ENCODE peak calls at places on chromosome 6, in five cellular contexts. W is CD8-positive, alpha-beta memory T cell; N is SJSA1; A is cardiac fibroblast; O is choroid plexus epithelial cell. P is an unnamed sample.

GRCh38 chr6:161455848-161456247 is 182.0 kb upstream of the AGPAT4 start:
- DNase-seq in W (no peak), N (no peak), A (no peak), O (no peak), P (no peak)

GRCh38 chr6:40972190-40972589 is 66.8 kb downstream of the UNC5CL start:
- DNase-seq in W (no peak), N (no peak), A (no peak), O (no peak), P (no peak)

GRCh38 chr6:31203345-31203979 is 33.0 kb upstream of the POU5F1 start:
- DNase-seq in W (peak), N (peak), A (peak), O (peak), P (peak)

GRCh38 chr6:15389759-15390723 is 144.2 kb downstream of the JARID2 start:
- DNase-seq in W (no peak), N (peak), A (peak), O (peak), P (no peak)

GRCh38 chr6:34317882-34318491 is 69.2 kb upstream of the SMIM29 start:
- DNase-seq in W (no peak), N (no peak), A (peak), O (no peak), P (no peak)

GRCh38 chr6:43936476-43936875 is 166.5 kb downstream of the VEGFA start:
- DNase-seq in W (no peak), N (no peak), A (no peak), O (no peak), P (no peak)

GRCh38 chr6:135910943-135911618 is 59.6 kb downstream of the PDE7B start:
- DNase-seq in W (no peak), N (no peak), A (no peak), O (no peak), P (no peak)

GRCh38 chr6:43402819-43403218 is 24.5 kb upstream of the ABCC10 start:
- DNase-seq in W (no peak), N (no peak), A (no peak), O (no peak), P (no peak)

GRCh38 chr6:41728954-41729353 is 6.5 kb downstream of the TFEB start:
- DNase-seq in W (no peak), N (no peak), A (no peak), O (no peak), P (no peak)

GRCh38 chr6:108946695-108947094 is 98.5 kb downstream of the ARMC2 start:
- DNase-seq in W (no peak), N (no peak), A (peak), O (peak), P (no peak)

GRCh38 chr6:108944058-108944457 is 95.8 kb downstream of the ARMC2 start:
- DNase-seq in W (no peak), N (no peak), A (peak), O (no peak), P (no peak)

GRCh38 chr6:108945686-108946158 is 97.5 kb downstream of the ARMC2 start:
- DNase-seq in W (no peak), N (no peak), A (peak), O (peak), P (peak)

GRCh38 chr6:108942556-108943492 is 94.6 kb downstream of the ARMC2 start:
- DNase-seq in W (peak), N (no peak), A (no peak), O (no peak), P (no peak)

GRCh38 chr6:108944707-108945685 is 96.8 kb downstream of the ARMC2 start:
- DNase-seq in W (no peak), N (no peak), A (peak), O (peak), P (peak)
- H3K4me3 ChIP-seq in W (no peak), N (no peak), A (no peak), O (no peak), P (no peak)

GRCh38 chr6:90753820-90754604 is 167.1 kb upstream of the MAP3K7 start:
- DNase-seq in W (no peak), N (no peak), A (no peak), O (no peak), P (no peak)
- H3K4me3 ChIP-seq in W (no peak), N (no peak), A (no peak), O (no peak), P (no peak)

GRCh38 chr6:105072799-105073199 is 107.0 kb downstream of the POPDC3 start:
- DNase-seq in W (no peak), N (peak), A (no peak), O (peak), P (no peak)
- H3K4me3 ChIP-seq in W (no peak), N (no peak), A (no peak), O (no peak), P (no peak)

GRCh38 chr6:157832250-157832967 is 9.4 kb downstream of the SNX9 start:
- DNase-seq in W (no peak), N (no peak), A (peak), O (peak), P (no peak)
- H3K4me3 ChIP-seq in W (no peak), N (no peak), A (no peak), O (no peak), P (no peak)

GRCh38 chr6:158078320-158078719 is 89.7 kb downstream of the SERAC1 start:
- DNase-seq in W (no peak), N (no peak), A (no peak), O (no peak), P (no peak)

GRCh38 chr6:158085261-158086053 is 82.6 kb downstream of the SERAC1 start:
- DNase-seq in W (no peak), N (no peak), A (no peak), O (no peak), P (no peak)

GRCh38 chr6:158080849-158081656 is 87.0 kb downstream of the SERAC1 start:
- DNase-seq in W (no peak), N (no peak), A (no peak), O (no peak), P (no peak)

GRCh38 chr6:158083687-158084325 is 84.3 kb downstream of the SERAC1 start:
- DNase-seq in W (no peak), N (no peak), A (no peak), O (no peak), P (no peak)

GRCh38 chr6:158081657-158081935 is 86.5 kb downstream of the SERAC1 start:
- DNase-seq in W (no peak), N (no peak), A (no peak), O (no peak), P (no peak)
- H3K4me3 ChIP-seq in W (no peak), N (no peak), A (no peak), O (no peak), P (no peak)

GRCh38 chr6:47416396-47417345 is 60.9 kb upstream of the CD2AP start:
- DNase-seq in W (no peak), N (no peak), A (no peak), O (no peak), P (no peak)

GRCh38 chr6:47414517-47415167 is 62.9 kb upstream of the CD2AP start:
- DNase-seq in W (no peak), N (peak), A (peak), O (peak), P (peak)

GRCh38 chr6:47419621-47420020 is 58.0 kb upstream of the CD2AP start:
- DNase-seq in W (no peak), N (no peak), A (no peak), O (no peak), P (no peak)

DNA sequence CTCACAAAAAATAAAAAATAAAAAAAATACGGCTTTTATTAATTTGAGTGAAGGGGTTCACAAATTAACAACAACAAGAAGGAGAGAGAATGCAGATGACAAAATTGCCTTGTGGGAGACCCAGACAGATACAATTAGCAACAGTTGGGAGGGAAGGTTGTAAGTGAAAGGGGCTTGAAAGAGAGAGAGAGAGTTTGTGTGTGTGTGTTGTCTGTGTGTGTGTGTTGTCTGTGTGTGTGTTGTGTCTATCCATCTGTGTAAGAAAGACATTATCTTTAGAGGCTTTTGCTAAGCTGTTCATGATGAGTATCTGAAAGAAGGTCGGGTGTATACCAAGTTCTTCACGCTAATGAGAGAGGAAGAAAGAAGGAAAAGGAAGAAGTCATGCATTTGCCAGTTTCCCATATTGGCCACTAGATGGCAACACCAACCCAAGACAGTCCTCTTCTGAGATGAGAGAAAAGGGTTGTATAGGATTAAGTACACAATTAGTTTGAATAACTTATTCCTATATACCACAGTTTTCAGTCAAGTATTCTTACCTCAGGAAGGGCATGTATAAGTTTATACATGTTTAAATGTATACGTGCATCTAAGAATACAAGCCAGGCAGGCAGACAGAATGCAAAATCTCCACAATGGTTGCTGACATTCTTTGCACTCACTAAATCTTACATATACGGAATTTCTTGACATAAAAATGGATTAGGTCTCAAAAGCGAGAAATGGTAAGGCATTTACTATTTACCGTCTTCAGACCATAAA is 63.7 kb upstream of the CD2AP start:
- DNase-seq in W (no peak), N (peak), A (peak), O (peak), P (peak)
- H3K4me3 ChIP-seq in W (peak), N (peak), A (no peak), O (peak), P (peak)

GRCh38 chr6:155215906-155216305 is 47.9 kb upstream of the CLDN20 start:
- DNase-seq in W (no peak), N (no peak), A (no peak), O (no peak), P (no peak)
- H3K4me3 ChIP-seq in W (no peak), N (no peak), A (no peak), O (no peak), P (no peak)

DNA sequence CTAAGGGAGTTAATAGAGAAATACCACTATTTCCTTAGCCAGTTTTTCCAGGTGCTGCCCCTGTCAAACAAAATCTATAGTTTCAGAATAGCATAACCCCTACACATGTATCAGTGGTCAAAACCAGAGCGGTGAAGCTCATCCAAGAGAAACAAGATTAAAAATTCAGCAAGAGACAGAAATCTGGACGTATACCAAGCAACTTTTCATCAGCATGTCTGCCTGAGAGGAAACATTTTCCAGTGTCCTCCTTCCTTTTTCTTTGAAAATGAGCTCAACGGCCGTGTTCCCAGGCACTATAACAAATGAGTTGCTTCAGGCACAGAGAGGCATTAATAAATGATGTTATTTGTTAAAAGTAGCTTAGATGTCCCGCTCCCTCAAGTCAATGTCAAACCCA is 416.6 kb downstream of the BCKDHB start:
- DNase-seq in W (no peak), N (no peak), A (peak), O (peak), P (no peak)
- H3K4me3 ChIP-seq in W (no peak), N (no peak), A (no peak), O (no peak), P (no peak)

GRCh38 chr6:166936079-166936787 is 20.1 kb downstream of the RNASET2 start:
- DNase-seq in W (no peak), N (no peak), A (peak), O (peak), P (no peak)
- H3K4me3 ChIP-seq in W (no peak), N (no peak), A (no peak), O (no peak), P (no peak)